ENCODE peak calls at places on chromosomes 6 and 20, in seven cellular contexts. U is neuronal stem cell, L is mesendoderm, T is mesenchymal stem cell, F is H1, K is H9, D is trophoblast cell. Z is an unnamed sample.

GRCh38 chr6:35297541-35298481 is at the start of gene DEF6:
- DNase-seq in U (peak), L (peak), T (peak), F (peak), K (peak), D (peak), Z (peak)

GRCh38 chr6:14824060-14824834 is 421.6 kb upstream of the JARID2 start:
- DNase-seq in U (no peak), L (no peak), T (no peak), F (no peak), K (no peak), D (no peak), Z (no peak)

GRCh38 chr6:47141166-47141565 is 99.0 kb upstream of the ADGRF1 start:
- DNase-seq in U (no peak), L (no peak), T (no peak), F (no peak), K (no peak), D (no peak), Z (no peak)

GRCh38 chr6:10945845-10946244 is 59.0 kb downstream of the SYCP2L start:
- DNase-seq in U (no peak), L (no peak), T (no peak), F (no peak), K (no peak), D (no peak), Z (no peak)

GRCh38 chr6:79712616-79713015 is 81.5 kb downstream of the SH3BGRL2 start:
- DNase-seq in U (no peak), L (no peak), T (no peak), F (no peak), K (no peak), D (no peak), Z (no peak)

GRCh38 chr6:170553686-170554085 is 483 bp upstream of the TBP start:
- DNase-seq in U (no peak), L (no peak), T (peak), F (no peak), K (no peak), D (peak), Z (peak)

GRCh38 chr6:157980288-157981131 is 1.2 kb upstream of the SYNJ2 start:
- DNase-seq in U (no peak), L (no peak), T (no peak), F (no peak), K (no peak), D (no peak), Z (no peak)

GRCh38 chr6:125944434-125944816 is 12.1 kb upstream of the HINT3 start:
- DNase-seq in U (no peak), L (no peak), T (peak), F (no peak), K (no peak), D (peak), Z (peak)

GRCh38 chr20:57651977-57652864 is 32.0 kb upstream of the ZBP1 start:
- DNase-seq in U (no peak), L (no peak), T (no peak), F (no peak), K (no peak), D (no peak), Z (no peak)

GRCh38 chr20:17611540-17612286 is 41.8 kb downstream of the DSTN start:
- DNase-seq in U (no peak), L (no peak), T (no peak), F (no peak), K (peak), D (peak), Z (no peak)

GRCh38 chr6:73309534-73309783 is 44.6 kb downstream of the DPPA5 start:
- DNase-seq in U (no peak), L (no peak), T (no peak), F (no peak), K (no peak), D (no peak), Z (no peak)

GRCh38 chr20:16477632-16478031 is 95.6 kb downstream of the KIF16B start:
- DNase-seq in U (no peak), L (no peak), T (peak), F (no peak), K (no peak), D (peak), Z (peak)

GRCh38 chr20:62297449-62298227 is 5.2 kb upstream of the ADRM1 start:
- DNase-seq in U (no peak), L (no peak), T (no peak), F (no peak), K (no peak), D (no peak), Z (no peak)

GRCh38 chr6:83514877-83515466 is 2.6 kb downstream of the PRSS35 start:
- DNase-seq in U (peak), L (peak), T (peak), F (no peak), K (no peak), D (peak), Z (peak)

GRCh38 chr20:41138217-41138526 is 829 bp downstream of the PLCG1 start:
- DNase-seq in U (no peak), L (no peak), T (no peak), F (no peak), K (no peak), D (no peak), Z (peak)

GRCh38 chr6:134077301-134077700 is 24.9 kb upstream of the SLC2A12 start:
- DNase-seq in U (no peak), L (no peak), T (peak), F (no peak), K (no peak), D (peak), Z (peak)

GRCh38 chr6:84625510-84625909 is 138.9 kb downstream of the TBX18 start:
- DNase-seq in U (no peak), L (no peak), T (no peak), F (no peak), K (no peak), D (peak), Z (no peak)

GRCh38 chr6:112203577-112204349 is 50.6 kb downstream of the LAMA4 start:
- DNase-seq in U (no peak), L (no peak), T (peak), F (no peak), K (no peak), D (peak), Z (peak)

GRCh38 chr6:13859871-13860555 is 45.7 kb upstream of the MCUR1 start:
- DNase-seq in U (no peak), L (no peak), T (no peak), F (no peak), K (peak), D (no peak), Z (no peak)

GRCh38 chr20:56400001-56400640 is 7.7 kb downstream of the CSTF1 start:
- DNase-seq in U (peak), L (peak), T (peak), F (no peak), K (no peak), D (peak), Z (peak)

GRCh38 chr6:53398541-53399344 is 50.0 kb upstream of the ELOVL5 start:
- DNase-seq in U (no peak), L (no peak), T (no peak), F (no peak), K (no peak), D (no peak), Z (peak)

GRCh38 chr6:133707456-133707855 is 181.5 kb upstream of the TCF21 start:
- DNase-seq in U (no peak), L (no peak), T (peak), F (no peak), K (no peak), D (no peak), Z (peak)

GRCh38 chr6:144497650-144498049 is 212.5 kb downstream of the UTRN start:
- DNase-seq in U (no peak), L (no peak), T (peak), F (no peak), K (no peak), D (no peak), Z (peak)

DNA sequence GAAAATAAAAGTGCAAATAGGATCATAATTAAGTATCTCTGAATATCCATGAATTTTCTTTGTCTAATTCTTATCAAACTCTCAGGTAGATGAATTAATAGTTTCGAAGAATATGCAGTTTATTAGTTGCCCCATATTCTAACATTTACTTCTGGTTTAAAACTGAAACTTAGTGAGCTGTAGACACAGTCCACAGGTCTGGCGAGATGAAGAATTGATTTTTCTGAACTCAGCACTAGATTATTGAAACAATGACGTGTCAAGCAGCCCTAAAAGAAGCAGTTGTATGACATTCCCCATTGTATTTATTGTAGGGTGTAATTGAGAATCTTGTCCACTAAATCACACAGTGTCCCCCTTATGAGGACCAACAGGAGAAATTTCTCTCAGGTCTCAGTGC is 407.1 kb downstream of the GRIK2 start:
- DNase-seq in U (no peak), L (no peak), T (no peak), F (no peak), K (no peak), D (no peak), Z (no peak)
- H2BK120ac ChIP-seq in U (no peak), L (no peak), T (no peak), F (no peak), K (no peak), D (no peak), Z (no peak)

GRCh38 chr6:1797801-1798200 is 188.1 kb downstream of the FOXC1 start:
- DNase-seq in U (no peak), L (no peak), T (peak), F (no peak), K (no peak), D (peak), Z (peak)

GRCh38 chr6:1801401-1801800 is 191.7 kb downstream of the FOXC1 start:
- DNase-seq in U (no peak), L (no peak), T (no peak), F (no peak), K (no peak), D (peak), Z (no peak)

GRCh38 chr6:1796706-1797529 is 187.2 kb downstream of the FOXC1 start:
- DNase-seq in U (no peak), L (no peak), T (no peak), F (no peak), K (no peak), D (no peak), Z (peak)

GRCh38 chr6:1798303-1798964 is 188.7 kb downstream of the FOXC1 start:
- DNase-seq in U (no peak), L (no peak), T (peak), F (no peak), K (no peak), D (peak), Z (peak)

DNA sequence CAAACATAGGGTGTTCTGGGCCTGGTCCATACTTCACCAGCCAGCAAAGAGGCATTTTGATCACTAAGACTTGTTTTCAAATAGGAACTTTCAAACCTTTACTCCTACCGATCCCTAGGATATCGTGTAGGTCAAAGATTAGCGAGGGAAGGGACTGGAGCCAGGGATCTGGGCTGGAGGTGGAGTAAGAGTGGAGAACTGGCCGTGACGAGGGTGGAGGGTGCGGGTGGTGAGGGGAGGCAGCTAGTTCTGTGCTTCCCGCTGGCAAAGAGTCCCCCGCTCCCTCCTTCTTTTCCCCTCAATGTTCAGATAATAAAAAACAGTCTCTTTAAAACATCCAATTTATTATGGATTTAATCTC is 189.2 kb downstream of the FOXC1 start:
- DNase-seq in U (no peak), L (no peak), T (no peak), F (no peak), K (no peak), D (no peak), Z (no peak)
- H2BK120ac ChIP-seq in U (no peak), L (no peak), T (no peak), F (no peak), K (no peak), D (no peak), Z (no peak)

GRCh38 chr6:33837070-33837469 is 33.3 kb upstream of the MLN start:
- DNase-seq in U (no peak), L (no peak), T (no peak), F (no peak), K (no peak), D (no peak), Z (no peak)
- H2BK120ac ChIP-seq in U (no peak), L (no peak), T (no peak), F (no peak), K (no peak), D (no peak), Z (peak)

GRCh38 chr6:100838011-100838410 is 43.1 kb downstream of the ASCC3 start:
- DNase-seq in U (no peak), L (no peak), T (no peak), F (no peak), K (no peak), D (no peak), Z (no peak)
- H2BK120ac ChIP-seq in U (no peak), L (no peak), T (no peak), F (no peak), K (no peak), D (no peak), Z (no peak)

GRCh38 chr6:43835872-43836419 is 65.9 kb downstream of the VEGFA start:
- DNase-seq in U (no peak), L (no peak), T (peak), F (no peak), K (no peak), D (no peak), Z (peak)
- H2BK120ac ChIP-seq in U (peak), L (no peak), T (no peak), F (no peak), K (no peak), D (no peak), Z (peak)

DNA sequence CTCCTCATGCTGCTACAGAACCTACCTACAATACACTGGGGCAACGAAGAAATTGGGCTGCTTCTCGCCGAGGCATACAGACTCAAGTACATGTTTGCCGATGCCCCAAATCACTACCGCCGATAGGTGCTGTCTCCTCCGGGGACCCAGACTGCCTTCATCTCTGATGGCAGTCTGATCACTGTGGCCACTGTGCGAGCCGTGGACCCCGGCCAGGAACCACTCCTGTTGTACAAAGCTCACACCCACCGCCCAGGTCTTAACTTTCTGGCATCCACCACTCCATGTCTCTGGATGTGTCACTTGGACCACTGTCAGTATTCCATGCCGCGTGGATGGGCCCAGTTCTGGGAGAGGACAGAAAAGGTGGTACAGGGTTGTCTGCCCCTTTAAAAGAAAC is 22.7 kb upstream of the RNF8 start:
- DNase-seq in U (no peak), L (no peak), T (no peak), F (no peak), K (no peak), D (no peak), Z (no peak)
- H2BK120ac ChIP-seq in U (no peak), L (no peak), T (no peak), F (no peak), K (no peak), D (no peak), Z (no peak)

Z was measured in IMR-90.